ENCODE peak calls at places on chromosomes 6 and 20, in four cellular contexts. One of them, this sample, is unnamed.

GRCh38 chr6:133132092-133132491 is 109.1 kb upstream of the EYA4 start:
- DNase-seq in GM12878: no peak
- DNase-seq in HepG2: no peak
- DNase-seq in HCT116: no peak
- DNase-seq in this sample: no peak

GRCh38 chr6:169230322-169230665 is 23.4 kb downstream of the THBS2 start:
- DNase-seq in HCT116: no peak
- DNase-seq in GM12878: no peak
- DNase-seq in HepG2: no peak
- DNase-seq in this sample: no peak

GRCh38 chr20:9306521-9306920 is 207.9 kb upstream of the LAMP5 start:
- DNase-seq in HCT116: no peak
- DNase-seq in HepG2: peak
- DNase-seq in GM12878: no peak
- DNase-seq in this sample: peak

GRCh38 chr20:51803157-51803854 is 985 bp upstream of the SALL4 start:
- DNase-seq in GM12878: no peak
- DNase-seq in HCT116: no peak
- DNase-seq in HepG2: no peak
- DNase-seq in this sample: no peak

GRCh38 chr6:154548130-154548830 is 37.8 kb upstream of the CNKSR3 start:
- DNase-seq in GM12878: no peak
- DNase-seq in HepG2: no peak
- DNase-seq in HCT116: no peak
- DNase-seq in this sample: no peak

GRCh38 chr6:33607784-33608161 is 13.3 kb upstream of the ITPR3 start:
- DNase-seq in GM12878: no peak
- DNase-seq in HepG2: peak
- DNase-seq in HCT116: peak
- DNase-seq in this sample: no peak

GRCh38 chr6:169253745-169254238 is at the start of gene THBS2:
- DNase-seq in HepG2: no peak
- DNase-seq in HCT116: no peak
- DNase-seq in GM12878: no peak
- DNase-seq in this sample: no peak

GRCh38 chr20:25056601-25057233 is 1.2 kb downstream of the ACSS1 start:
- DNase-seq in HepG2: no peak
- DNase-seq in GM12878: no peak
- DNase-seq in HCT116: no peak
- DNase-seq in this sample: no peak

GRCh38 chr6:143802833-143803565 is 40.1 kb upstream of the LTV1 start:
- DNase-seq in HepG2: no peak
- DNase-seq in HCT116: no peak
- DNase-seq in GM12878: no peak
- DNase-seq in this sample: no peak

GRCh38 chr6:46490425-46491200 is 636 bp downstream of the RCAN2 start:
- DNase-seq in HepG2: no peak
- DNase-seq in GM12878: no peak
- DNase-seq in HCT116: no peak
- DNase-seq in this sample: no peak

DNA sequence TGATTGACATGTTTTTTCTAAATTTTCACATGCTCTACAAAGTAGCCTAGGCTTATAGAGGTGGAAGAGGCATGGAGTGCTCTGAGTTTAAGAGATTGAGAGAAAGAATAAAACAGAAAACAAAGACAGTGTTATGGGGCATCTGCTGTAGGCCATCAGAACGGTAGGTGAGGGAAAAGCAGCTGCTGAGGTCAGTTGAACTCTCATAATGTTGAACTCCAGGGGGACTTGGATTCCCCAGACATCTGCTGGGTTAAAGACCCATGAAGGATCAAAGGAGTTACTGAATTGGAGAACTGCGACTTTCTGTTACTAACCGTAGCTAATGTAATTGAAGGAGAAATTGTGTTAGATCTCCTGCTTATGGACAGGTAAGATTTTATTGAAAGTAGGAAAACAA is 333.9 kb downstream of the TFAP2B start:
- DNase-seq in HCT116: no peak
- DNase-seq in HepG2: no peak
- DNase-seq in GM12878: no peak
- DNase-seq in this sample: no peak
- TF ChIP-seq JUND in HCT116: no peak
- TF ChIP-seq JUND in HepG2: no peak
- TF ChIP-seq JUND in GM12878: no peak
- TF ChIP-seq JUND in this sample: no peak

GRCh38 chr6:14676977-14677781 is 559.6 kb downstream of the CD83 start:
- DNase-seq in HCT116: no peak
- DNase-seq in GM12878: no peak
- DNase-seq in HepG2: no peak
- DNase-seq in this sample: no peak
- TF ChIP-seq JUND in HCT116: no peak
- TF ChIP-seq JUND in GM12878: no peak
- TF ChIP-seq JUND in HepG2: no peak
- TF ChIP-seq JUND in this sample: no peak

GRCh38 chr6:138162947-138163569 is 1.3 kb downstream of the ARFGEF3 start:
- DNase-seq in GM12878: no peak
- DNase-seq in HepG2: no peak
- DNase-seq in HCT116: no peak
- DNase-seq in this sample: no peak
- TF ChIP-seq JUND in GM12878: no peak
- TF ChIP-seq JUND in HepG2: no peak
- TF ChIP-seq JUND in HCT116: no peak
- TF ChIP-seq JUND in this sample: no peak

GRCh38 chr20:33936651-33937050 is 57.1 kb upstream of the RALY start:
- DNase-seq in HepG2: no peak
- DNase-seq in HCT116: no peak
- DNase-seq in GM12878: no peak
- DNase-seq in this sample: no peak

GRCh38 chr20:33927703-33928102 is 66.0 kb upstream of the RALY start:
- DNase-seq in HCT116: no peak
- DNase-seq in GM12878: no peak
- DNase-seq in HepG2: no peak
- DNase-seq in this sample: no peak

GRCh38 chr20:33929917-33930316 is 63.8 kb upstream of the RALY start:
- DNase-seq in HCT116: no peak
- DNase-seq in HepG2: no peak
- DNase-seq in GM12878: no peak
- DNase-seq in this sample: no peak

DNA sequence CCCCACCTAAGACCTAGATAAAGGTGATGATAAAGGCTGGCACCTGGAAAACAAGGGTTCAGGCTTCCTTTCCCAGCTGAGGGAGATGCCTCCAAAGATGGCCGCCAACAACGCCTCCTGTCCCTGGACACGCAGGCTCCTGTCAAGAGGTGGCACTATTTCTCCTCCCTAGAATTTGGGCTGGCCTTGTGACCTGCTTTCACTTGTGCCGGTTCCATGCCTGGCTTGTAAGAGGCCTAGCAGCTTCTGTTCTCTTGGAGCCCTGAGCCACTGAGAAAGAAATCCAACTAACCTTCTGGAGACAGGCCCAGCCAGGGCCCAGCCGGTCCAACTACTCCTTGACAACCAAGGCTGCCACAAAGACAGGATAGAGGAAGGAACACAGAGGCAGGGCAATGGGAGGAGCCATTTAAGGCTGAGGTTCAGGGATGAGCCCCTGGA is 60.2 kb upstream of the RALY start:
- DNase-seq in HCT116: peak
- DNase-seq in GM12878: no peak
- DNase-seq in HepG2: peak
- DNase-seq in this sample: peak
- TF ChIP-seq JUND in HCT116: no peak
- TF ChIP-seq JUND in GM12878: no peak
- TF ChIP-seq JUND in HepG2: peak
- TF ChIP-seq JUND in this sample: no peak

GRCh38 chr20:13348301-13349239 is 127.5 kb downstream of the ISM1 start:
- DNase-seq in HCT116: no peak
- DNase-seq in HepG2: no peak
- DNase-seq in GM12878: no peak
- DNase-seq in this sample: no peak
- TF ChIP-seq JUND in HCT116: no peak
- TF ChIP-seq JUND in HepG2: no peak
- TF ChIP-seq JUND in GM12878: no peak
- TF ChIP-seq JUND in this sample: no peak

DNA sequence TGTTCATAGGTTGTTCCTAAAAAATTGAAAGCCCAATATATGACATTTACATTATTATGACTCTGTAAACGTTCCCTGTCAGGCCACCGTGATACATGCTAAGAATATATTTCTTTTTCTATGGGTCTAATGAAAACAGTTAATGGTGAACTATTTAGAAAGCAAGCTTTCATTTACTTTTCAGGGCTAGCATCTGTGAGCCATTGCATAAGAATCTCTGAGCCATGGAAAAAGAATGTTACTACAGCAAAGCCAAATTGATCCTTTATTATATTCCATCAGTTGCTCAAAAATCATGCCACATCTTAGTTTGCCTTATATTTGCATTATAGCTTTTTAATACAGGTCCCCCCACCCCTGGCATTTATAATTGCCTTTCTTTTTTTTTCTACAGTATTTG is 275.5 kb downstream of the ZFAND3 start:
- DNase-seq in GM12878: no peak
- DNase-seq in HepG2: peak
- DNase-seq in HCT116: no peak
- DNase-seq in this sample: no peak
- TF ChIP-seq JUND in GM12878: no peak
- TF ChIP-seq JUND in HepG2: no peak
- TF ChIP-seq JUND in HCT116: no peak
- TF ChIP-seq JUND in this sample: no peak

This sample was measured in T47D.